ENCODE peak calls at places on chromosomes 6 and 20, in nine cellular contexts. O is neural crest cell; R is sigmoid colon; Z is lower lobe of right lung; F is cardiac fibroblast; M is epithelial cell of esophagus; A is adrenal gland; N is upper lobe of right lung; E is activated CD8-positive, alpha-beta T cell treated with anti-CD3 and anti-CD28 coated beads for 36 hours. Y is an unnamed sample.

GRCh38 chr20:17964632-17965031 is 4.0 kb downstream of the SNX5 start:
- DNase-seq in O (no peak), R (no peak), Z (no peak), F (no peak), M (no peak), A (no peak), N (no peak), E (no peak), Y (no peak)

GRCh38 chr20:62872184-62872862 is 10.7 kb upstream of the TCFL5 start:
- DNase-seq in O (no peak), R (no peak), Z (no peak), F (no peak), M (no peak), A (no peak), N (no peak), E (no peak), Y (no peak)

GRCh38 chr6:109428889-109429477 is 11.4 kb downstream of the PPIL6 start:
- DNase-seq in O (no peak), R (no peak), Z (no peak), F (peak), M (no peak), A (no peak), N (no peak), E (no peak), Y (no peak)

GRCh38 chr6:52498538-52499017 is 78.3 kb downstream of the TRAM2 start:
- DNase-seq in O (no peak), R (no peak), Z (no peak), F (no peak), M (no peak), A (no peak), N (no peak), E (no peak), Y (no peak)

GRCh38 chr6:159753081-159753872 is 8.6 kb upstream of the ACAT2 start:
- DNase-seq in O (no peak), R (no peak), Z (no peak), F (peak), M (no peak), A (no peak), N (no peak), E (no peak), Y (no peak)

GRCh38 chr20:3797592-3798404 is 1.7 kb downstream of the CDC25B start:
- DNase-seq in O (no peak), R (no peak), Z (peak), F (no peak), M (peak), A (no peak), N (no peak), E (peak), Y (no peak)

GRCh38 chr20:2693996-2694471 is 1.5 kb downstream of the EBF4 start:
- DNase-seq in O (no peak), R (peak), Z (no peak), F (no peak), M (no peak), A (no peak), N (no peak), E (no peak), Y (no peak)

GRCh38 chr6:14375940-14376339 is 258.4 kb downstream of the CD83 start:
- DNase-seq in O (no peak), R (no peak), Z (no peak), F (no peak), M (no peak), A (no peak), N (no peak), E (no peak), Y (no peak)

GRCh38 chr6:33609444-33610034 is 11.6 kb upstream of the ITPR3 start:
- DNase-seq in O (no peak), R (no peak), Z (no peak), F (peak), M (no peak), A (peak), N (no peak), E (no peak), Y (no peak)

GRCh38 chr6:73388800-73389512 is 5.7 kb upstream of the DDX43 start:
- DNase-seq in O (peak), R (peak), Z (peak), F (peak), M (peak), A (peak), N (peak), E (peak), Y (peak)

GRCh38 chr6:36912583-36912982 is 26.8 kb downstream of the C6orf89 start:
- DNase-seq in O (no peak), R (no peak), Z (no peak), F (peak), M (peak), A (no peak), N (no peak), E (peak), Y (no peak)

GRCh38 chr6:149464411-149464810 is 20.4 kb downstream of the ZC3H12D start:
- DNase-seq in O (no peak), R (no peak), Z (no peak), F (no peak), M (no peak), A (no peak), N (no peak), E (no peak), Y (no peak)

GRCh38 chr20:57476073-57476526 is 48.8 kb downstream of the CTCFL start:
- DNase-seq in O (no peak), R (peak), Z (no peak), F (no peak), M (no peak), A (no peak), N (peak), E (no peak), Y (no peak)

DNA sequence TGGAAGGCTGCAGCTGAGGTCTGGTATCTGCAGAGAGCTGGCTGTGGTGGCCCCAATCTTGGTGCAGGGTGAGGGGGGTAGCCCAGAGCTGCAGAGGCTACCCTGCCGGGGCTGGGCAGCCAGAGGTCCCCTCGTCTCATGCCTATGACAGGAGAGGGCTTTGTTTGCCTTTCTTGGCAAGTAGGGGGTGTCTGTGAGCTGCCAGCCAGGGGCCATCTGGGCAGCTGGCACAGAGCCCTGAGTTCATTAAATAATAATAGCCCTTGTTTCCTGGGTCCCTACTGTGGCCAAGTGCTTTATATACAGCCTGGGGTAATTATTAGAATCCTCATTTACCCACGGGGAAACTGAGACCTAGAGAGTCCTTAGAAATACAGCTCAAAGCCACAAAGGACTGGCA is 66.6 kb downstream of the EZR start:
- DNase-seq in O (no peak), R (peak), Z (no peak), F (peak), M (no peak), A (no peak), N (no peak), E (no peak), Y (no peak)
- TF ChIP-seq CTCF in O (no peak), R (no peak), Z (no peak), F (peak), M (no peak), A (no peak), N (peak), E (no peak), Y (no peak)

DNA sequence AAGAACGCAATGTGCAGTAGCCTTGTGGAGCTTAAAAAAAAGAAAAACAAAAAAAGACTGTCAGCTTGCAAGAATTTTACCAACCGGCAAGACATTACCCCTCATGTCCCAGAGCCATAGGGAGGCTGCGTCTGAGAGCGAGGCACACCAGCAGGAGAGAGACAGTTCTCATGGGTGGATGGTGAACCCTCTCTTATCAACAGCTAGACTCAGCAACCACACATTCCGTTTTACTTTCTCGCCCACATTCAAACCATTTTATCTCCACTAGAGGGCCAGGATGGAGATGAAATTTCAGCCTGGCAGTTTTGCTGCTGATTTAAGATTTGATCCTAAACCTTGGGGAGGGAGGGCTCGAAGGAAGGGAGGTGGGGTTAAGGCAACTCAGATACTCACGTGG is 247.0 kb downstream of the ATXN1 start:
- DNase-seq in O (peak), R (no peak), Z (no peak), F (peak), M (peak), A (no peak), N (no peak), E (peak), Y (no peak)
- TF ChIP-seq CTCF in O (peak), R (no peak), Z (peak), F (peak), M (peak), A (peak), N (peak), E (peak), Y (peak)

DNA sequence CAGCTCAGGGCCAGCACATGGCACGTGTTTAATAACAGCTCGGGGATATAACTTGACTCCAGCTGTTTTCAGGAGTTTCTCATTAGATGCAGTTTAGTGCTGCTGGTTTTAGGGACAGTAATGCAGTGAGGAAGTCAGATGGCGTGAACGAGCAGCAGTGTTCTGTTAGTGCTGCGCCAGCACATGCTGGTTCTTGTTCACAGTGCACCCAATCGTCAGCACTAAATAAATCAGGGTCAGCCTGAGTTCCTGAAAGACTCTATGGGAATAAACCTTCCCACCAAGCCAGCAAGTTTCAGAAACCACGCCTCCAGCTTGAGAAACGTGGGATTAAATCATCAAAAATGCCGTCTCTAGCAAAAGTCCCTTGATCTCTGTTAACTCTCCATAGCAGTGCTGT is 235.9 kb upstream of the SUPT3H start:
- DNase-seq in O (no peak), R (peak), Z (no peak), F (peak), M (peak), A (peak), N (no peak), E (no peak), Y (no peak)
- TF ChIP-seq CTCF in O (no peak), R (no peak), Z (no peak), F (peak), M (peak), A (no peak), N (no peak), E (no peak), Y (no peak)

DNA sequence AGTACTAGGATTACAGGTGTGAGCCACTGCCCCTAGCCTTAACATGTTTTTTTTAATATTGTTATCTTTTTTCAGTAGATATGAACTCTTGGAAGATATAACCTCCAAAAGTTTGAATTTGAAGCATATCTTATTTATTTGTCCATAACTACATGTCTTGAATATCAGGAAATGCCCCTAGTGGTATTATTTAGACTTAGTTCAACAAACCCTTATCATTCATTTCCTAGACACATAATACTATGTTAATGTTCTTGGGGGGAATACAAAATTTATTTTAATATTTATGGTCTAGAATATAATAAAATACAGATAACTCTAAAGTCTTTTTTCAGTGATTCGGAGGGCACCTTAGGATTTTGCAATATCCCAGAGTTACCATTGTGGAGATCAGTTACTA is 160.7 kb downstream of the HACE1 start:
- DNase-seq in O (no peak), R (no peak), Z (no peak), F (no peak), M (no peak), A (no peak), N (no peak), E (no peak), Y (no peak)
- TF ChIP-seq CTCF in O (no peak), R (no peak), Z (no peak), F (no peak), M (no peak), A (no peak), N (no peak), E (peak), Y (no peak)

GRCh38 chr6:101226677-101227135 is 166.8 kb upstream of the GRIK2 start:
- DNase-seq in O (peak), R (no peak), Z (no peak), F (peak), M (peak), A (no peak), N (no peak), E (peak), Y (peak)
- TF ChIP-seq CTCF in O (peak), R (no peak), Z (no peak), F (peak), M (peak), A (no peak), N (no peak), E (no peak), Y (no peak)

DNA sequence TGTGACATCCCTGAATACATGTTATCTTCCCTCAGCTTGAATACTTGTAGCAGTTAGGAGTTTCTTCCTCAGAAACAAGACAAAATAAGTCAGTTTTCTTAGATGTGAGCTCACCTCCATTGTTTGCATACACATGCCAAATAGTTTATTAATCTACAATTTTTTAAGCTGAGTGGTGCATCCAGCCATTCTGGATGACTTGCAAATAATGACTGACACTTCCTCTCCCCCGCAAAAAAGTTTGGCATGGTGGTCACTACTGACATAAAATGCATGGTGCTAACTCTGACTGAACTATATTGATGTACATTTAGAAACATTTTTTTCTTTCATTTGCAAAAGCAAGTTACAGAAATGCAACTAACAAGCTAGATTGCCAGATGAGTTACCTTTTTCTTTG is 55.5 kb downstream of the CYB5R4 start:
- DNase-seq in O (no peak), R (no peak), Z (no peak), F (no peak), M (no peak), A (no peak), N (no peak), E (no peak), Y (no peak)
- TF ChIP-seq CTCF in O (no peak), R (no peak), Z (no peak), F (no peak), M (no peak), A (no peak), N (no peak), E (no peak), Y (no peak)

DNA sequence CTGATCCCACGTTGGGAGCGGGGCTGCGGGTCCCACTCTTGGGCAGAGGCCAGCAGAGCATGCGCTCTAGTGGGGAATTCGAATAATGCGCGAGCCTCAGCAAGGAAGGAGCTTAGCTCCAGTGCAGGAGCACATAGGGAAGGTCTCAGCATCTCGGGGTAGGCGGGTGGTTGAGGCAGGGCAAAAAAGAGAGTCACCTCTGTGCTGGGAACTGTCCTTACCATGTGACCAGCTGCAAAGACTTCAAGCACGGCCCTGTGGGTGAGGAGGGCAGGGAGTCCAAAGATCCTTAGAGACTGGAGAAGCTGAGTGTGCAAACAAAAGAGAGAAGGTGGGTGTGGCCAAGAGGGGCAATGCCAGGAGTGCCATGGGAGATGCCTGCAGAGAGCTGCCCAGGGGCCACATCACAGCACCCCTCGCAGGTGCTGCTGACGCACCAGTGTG is 79.2 kb upstream of the CD93 start:
- DNase-seq in O (no peak), R (no peak), Z (peak), F (no peak), M (no peak), A (no peak), N (no peak), E (no peak), Y (no peak)
- TF ChIP-seq CTCF in O (no peak), R (no peak), Z (no peak), F (no peak), M (no peak), A (no peak), N (no peak), E (no peak), Y (no peak)

Y was measured in glutamatergic neuron.